ENCODE peak calls at places on chromosomes 11 and 22, in four cellular contexts. One of them, this sample, is unnamed.

GRCh38 chr11:116084511-116084910 is 580.3 kb upstream of the CADM1 start:
- DNase-seq in IMR-90: no peak
- DNase-seq in tibial nerve: no peak
- DNase-seq in AG04449: no peak
- DNase-seq in this sample: no peak

GRCh38 chr22:28047740-28048139 is 128.7 kb upstream of the PITPNB start:
- DNase-seq in tibial nerve: no peak
- DNase-seq in IMR-90: no peak
- DNase-seq in AG04449: no peak
- DNase-seq in this sample: no peak

GRCh38 chr11:122033631-122034030 is 82.4 kb downstream of the BLID start:
- DNase-seq in AG04449: no peak
- DNase-seq in IMR-90: no peak
- DNase-seq in tibial nerve: no peak
- DNase-seq in this sample: no peak

GRCh38 chr11:985848-986247 is 50.7 kb downstream of the MUC6 start:
- DNase-seq in IMR-90: no peak
- DNase-seq in AG04449: no peak
- DNase-seq in tibial nerve: no peak
- DNase-seq in this sample: no peak

GRCh38 chr11:69637956-69638871 is 2.7 kb upstream of the CCND1 start:
- DNase-seq in tibial nerve: no peak
- DNase-seq in AG04449: no peak
- DNase-seq in IMR-90: peak
- DNase-seq in this sample: no peak

GRCh38 chr11:107576497-107577086 is 11.1 kb upstream of the ALKBH8 start:
- DNase-seq in AG04449: no peak
- DNase-seq in tibial nerve: peak
- DNase-seq in IMR-90: peak
- DNase-seq in this sample: no peak

GRCh38 chr11:244376-244775 is 7.6 kb downstream of the PSMD13 start:
- DNase-seq in tibial nerve: no peak
- DNase-seq in AG04449: no peak
- DNase-seq in IMR-90: no peak
- DNase-seq in this sample: no peak

GRCh38 chr11:28618426-28618825 is 510.2 kb downstream of the METTL15 start:
- DNase-seq in IMR-90: peak
- DNase-seq in AG04449: no peak
- DNase-seq in tibial nerve: no peak
- DNase-seq in this sample: no peak

GRCh38 chr22:44994399-44995281 is 15.2 kb downstream of the PHF21B start:
- DNase-seq in tibial nerve: no peak
- DNase-seq in AG04449: no peak
- DNase-seq in IMR-90: no peak
- DNase-seq in this sample: no peak

GRCh38 chr11:65653229-65654225 is 9.2 kb downstream of the RELA start:
- DNase-seq in IMR-90: no peak
- DNase-seq in tibial nerve: no peak
- DNase-seq in AG04449: no peak
- DNase-seq in this sample: no peak

GRCh38 chr22:46457502-46458488 is 79.6 kb downstream of the CELSR1 start:
- DNase-seq in IMR-90: peak
- DNase-seq in tibial nerve: no peak
- DNase-seq in AG04449: no peak
- DNase-seq in this sample: peak

GRCh38 chr22:30717331-30717921 is 22.8 kb downstream of the OSBP2 start:
- DNase-seq in tibial nerve: no peak
- DNase-seq in AG04449: peak
- DNase-seq in IMR-90: peak
- DNase-seq in this sample: peak

GRCh38 chr22:19765477-19766234 is 5.1 kb downstream of the TBX1 start:
- DNase-seq in AG04449: no peak
- DNase-seq in IMR-90: no peak
- DNase-seq in tibial nerve: no peak
- DNase-seq in this sample: no peak

GRCh38 chr11:91178366-91178765 is 955.5 kb upstream of the CHORDC1 start:
- DNase-seq in tibial nerve: no peak
- DNase-seq in IMR-90: no peak
- DNase-seq in AG04449: no peak
- DNase-seq in this sample: no peak

GRCh38 chr22:50711446-50712340 is 26.3 kb upstream of the ACR start:
- DNase-seq in tibial nerve: no peak
- DNase-seq in AG04449: no peak
- DNase-seq in IMR-90: no peak
- DNase-seq in this sample: no peak

GRCh38 chr22:47032091-47032943 is 269.9 kb downstream of the TBC1D22A start:
- DNase-seq in IMR-90: no peak
- DNase-seq in tibial nerve: no peak
- DNase-seq in AG04449: no peak
- DNase-seq in this sample: no peak

GRCh38 chr11:58498464-58498863 is 9.4 kb downstream of the OR5B21 start:
- DNase-seq in tibial nerve: no peak
- DNase-seq in IMR-90: no peak
- DNase-seq in AG04449: no peak
- DNase-seq in this sample: no peak

GRCh38 chr11:119453881-119454280 is 30.9 kb upstream of the THY1 start:
- DNase-seq in IMR-90: no peak
- DNase-seq in tibial nerve: no peak
- DNase-seq in AG04449: no peak
- DNase-seq in this sample: no peak

This sample was measured in BJ.